ENCODE peak calls at places on chromosomes 13 and 19, in four cellular contexts. K, Z, A and E are unnamed samples.

GRCh38 chr19:50693064-50693975 is 26.3 kb downstream of the SHANK1 start:
- DNase-seq in K (no peak), A (no peak), Z (no peak), E (no peak)

GRCh38 chr13:77918391-77919261 is at the start of gene EDNRB:
- DNase-seq in K (peak), A (peak), Z (peak), E (peak)

GRCh38 chr19:8820234-8820633 is 11.9 kb downstream of the ZNF558 start:
- DNase-seq in A (no peak), Z (no peak), K (no peak), E (no peak)

GRCh38 chr13:44668707-44669106 is 92.6 kb upstream of the TSC22D1 start:
- DNase-seq in K (peak), Z (no peak), A (no peak), E (no peak)

GRCh38 chr13:71514900-71515598 is 352.0 kb downstream of the DACH1 start:
- DNase-seq in A (no peak), Z (no peak), K (no peak), E (no peak)

GRCh38 chr19:49331616-49332055 is 3.6 kb upstream of the CD37 start:
- DNase-seq in A (no peak), Z (peak), K (peak), E (no peak)

GRCh38 chr13:105083986-105084385 is 1451.5 kb downstream of the EFNB2 start:
- DNase-seq in A (no peak), K (peak), Z (no peak), E (no peak)

GRCh38 chr13:38687246-38688229 is 661 bp downstream of the FREM2 start:
- DNase-seq in A (no peak), Z (no peak), K (peak), E (no peak)

GRCh38 chr19:32649751-32650150 is 25.2 kb downstream of the ANKRD27 start:
- DNase-seq in Z (no peak), K (no peak), A (no peak), E (no peak)

GRCh38 chr19:44212865-44213346 is 574 bp downstream of the ZNF227 start:
- DNase-seq in K (peak), Z (peak), A (no peak), E (no peak)

GRCh38 chr13:84670245-84670644 is 788.0 kb upstream of the SLITRK1 start:
- DNase-seq in K (no peak), A (no peak), Z (no peak), E (no peak)

GRCh38 chr13:110853235-110853721 is 61.6 kb downstream of the ANKRD10 start:
- DNase-seq in A (peak), K (no peak), Z (no peak), E (no peak)

GRCh38 chr19:47110521-47111080 is 3.0 kb downstream of the ZC3H4 start:
- DNase-seq in K (no peak), Z (no peak), A (no peak), E (no peak)

GRCh38 chr13:21328201-21328600 is 130.9 kb downstream of the ZDHHC20 start:
- DNase-seq in K (no peak), A (no peak), Z (no peak), E (no peak)

GRCh38 chr13:21324793-21325192 is 134.3 kb downstream of the ZDHHC20 start:
- DNase-seq in A (no peak), Z (no peak), K (no peak), E (no peak)

GRCh38 chr13:21322988-21323387 is 136.1 kb downstream of the ZDHHC20 start:
- DNase-seq in Z (no peak), A (no peak), K (no peak), E (no peak)

GRCh38 chr13:21328836-21329477 is 130.1 kb downstream of the ZDHHC20 start:
- DNase-seq in K (no peak), Z (no peak), A (no peak), E (no peak)

DNA sequence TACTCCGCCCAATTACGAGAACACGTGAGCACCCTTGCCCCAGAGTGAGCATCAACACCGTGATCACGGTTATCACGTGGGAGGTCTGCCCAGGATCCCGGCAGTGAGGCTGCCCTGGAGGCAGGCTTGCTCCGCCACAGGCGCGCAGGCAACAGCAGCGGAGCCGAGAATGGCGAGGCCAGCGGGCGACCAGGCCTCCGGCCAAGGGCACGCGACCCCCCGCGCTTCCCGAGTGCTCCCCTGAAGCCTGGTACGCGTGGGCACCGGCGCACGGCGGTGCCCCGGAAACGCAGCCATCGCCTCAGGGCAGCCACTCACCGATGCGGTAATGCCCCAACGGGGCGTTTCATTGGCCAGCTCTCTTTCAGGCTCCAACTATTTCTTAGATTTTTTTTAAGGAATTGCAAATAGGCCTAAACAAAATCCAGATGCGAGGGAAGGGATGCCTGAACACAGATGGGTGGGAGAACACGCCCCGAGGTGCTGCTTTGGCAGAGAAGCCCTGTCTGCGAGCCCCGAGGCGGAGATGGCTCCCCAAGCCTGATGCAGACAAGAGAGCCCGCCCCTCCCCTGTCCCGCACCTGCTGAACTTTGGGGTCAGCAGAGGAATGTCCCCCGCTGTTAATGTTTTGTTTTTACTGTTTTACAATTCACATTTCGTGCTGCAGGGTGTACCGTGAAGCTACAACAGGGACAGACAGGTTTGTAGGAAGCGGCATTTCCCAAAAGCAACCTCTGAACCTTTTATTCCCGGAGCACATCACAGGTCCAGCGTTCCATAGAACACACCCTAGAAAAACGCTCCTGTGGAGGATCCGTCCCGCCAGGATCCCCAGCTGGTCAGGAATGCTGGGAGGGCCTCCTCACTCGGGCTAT is 132.7 kb downstream of the ZDHHC20 start:
- DNase-seq in Z (peak), K (peak), A (peak), E (peak)
- H3K4me3 ChIP-seq in Z (peak), K (peak), A (peak), E (peak)

GRCh38 chr19:55165952-55166529 is 372 bp downstream of the DNAAF3 start:
- DNase-seq in Z (peak), A (no peak), K (peak), E (peak)
- H3K4me3 ChIP-seq in Z (peak), A (no peak), K (peak), E (peak)

GRCh38 chr19:45667620-45668341 is at the start of gene GIPR:
- DNase-seq in A (no peak), Z (no peak), K (peak), E (peak)

GRCh38 chr19:45670670-45671453 is 2.8 kb downstream of the GIPR start:
- DNase-seq in K (peak), Z (peak), A (peak), E (peak)

GRCh38 chr19:45664575-45664974 is 3.4 kb upstream of the GIPR start:
- DNase-seq in A (no peak), Z (no peak), K (no peak), E (peak)

GRCh38 chr19:45663800-45664199 is 4.2 kb upstream of the GIPR start:
- DNase-seq in Z (no peak), A (no peak), K (no peak), E (no peak)

GRCh38 chr19:45668342-45668871 is 386 bp downstream of the GIPR start:
- DNase-seq in A (no peak), Z (no peak), K (no peak), E (peak)
- H3K4me3 ChIP-seq in A (no peak), Z (peak), K (peak), E (peak)

GRCh38 chr19:7516281-7516862 is 469 bp downstream of the ZNF358 start:
- DNase-seq in A (no peak), Z (no peak), K (peak), E (no peak)

GRCh38 chr19:7516878-7517277 is 975 bp downstream of the ZNF358 start:
- DNase-seq in Z (no peak), A (no peak), K (peak), E (no peak)

GRCh38 chr19:7513809-7514642 is 1.9 kb upstream of the ZNF358 start:
- DNase-seq in A (no peak), Z (no peak), K (no peak), E (no peak)

GRCh38 chr19:7515471-7516226 is at the start of gene ZNF358:
- DNase-seq in A (peak), Z (peak), K (peak), E (peak)

DNA sequence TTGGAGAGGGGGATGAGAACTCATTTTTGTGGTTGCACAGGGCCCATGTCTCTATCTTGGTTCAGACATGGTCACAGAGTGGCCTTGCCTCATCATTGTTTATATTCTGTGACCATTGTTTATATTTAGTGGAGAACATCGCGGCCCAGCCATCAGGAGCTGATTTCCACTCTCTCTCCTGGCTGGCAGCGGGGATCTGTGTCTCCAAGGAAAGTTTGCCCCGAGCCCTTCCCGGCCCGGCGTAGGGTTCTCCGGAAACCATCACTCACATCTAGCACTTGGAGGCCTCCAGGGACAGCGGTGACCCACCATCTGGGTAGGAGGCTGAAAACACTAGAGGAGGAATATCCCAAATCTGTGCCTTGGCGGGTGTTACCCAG is 822 bp upstream of the ZNF358 start:
- DNase-seq in K (peak), Z (no peak), A (no peak), E (peak)
- H3K4me3 ChIP-seq in K (peak), Z (no peak), A (peak), E (peak)

DNA sequence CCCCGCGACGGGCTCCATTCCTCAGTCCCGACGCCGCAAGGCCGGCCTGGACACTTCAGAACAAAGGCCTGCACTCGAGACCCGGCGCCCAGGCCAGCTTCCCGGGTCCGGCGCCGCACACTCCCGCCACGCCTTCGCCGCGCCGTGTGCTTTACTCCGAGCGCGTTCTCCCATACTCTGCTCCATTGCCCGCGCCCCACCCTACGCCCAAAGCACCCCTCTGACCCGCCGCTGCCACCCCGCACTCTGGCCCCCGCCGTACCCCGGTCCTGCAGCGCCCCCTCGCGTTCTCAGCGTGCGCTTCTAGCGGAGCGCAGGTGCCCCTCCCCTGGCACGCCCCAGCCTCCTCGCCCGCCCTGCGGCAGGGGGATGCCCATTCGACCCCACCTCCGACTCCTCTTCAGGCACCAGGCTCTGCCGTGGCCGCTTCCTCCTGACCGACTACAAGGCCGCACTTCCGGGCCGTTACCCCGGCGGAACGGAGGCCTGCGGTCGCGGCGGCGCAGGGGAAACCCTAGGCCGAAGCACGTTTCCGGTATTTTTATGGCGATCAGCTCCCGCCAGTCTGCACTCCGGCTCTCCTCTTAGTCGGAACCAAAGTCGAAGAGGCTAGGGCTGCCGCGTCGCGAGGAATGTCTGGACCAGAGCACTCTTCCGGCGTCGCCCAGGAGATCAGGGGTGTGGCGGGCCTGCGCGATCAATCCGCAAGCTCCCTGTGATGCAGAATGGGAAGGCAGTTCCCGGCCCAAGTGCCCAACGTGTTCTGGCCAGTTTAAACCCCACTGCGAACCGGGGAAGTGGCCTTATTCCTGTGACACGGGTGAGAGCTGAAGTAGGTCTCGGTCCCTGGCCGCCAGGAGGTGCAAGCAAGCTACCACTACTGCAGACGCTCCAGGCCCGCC is at the start of gene ZBTB45:
- DNase-seq in K (peak), A (peak), Z (peak), E (peak)
- H3K4me3 ChIP-seq in K (peak), A (peak), Z (peak), E (peak)

DNA sequence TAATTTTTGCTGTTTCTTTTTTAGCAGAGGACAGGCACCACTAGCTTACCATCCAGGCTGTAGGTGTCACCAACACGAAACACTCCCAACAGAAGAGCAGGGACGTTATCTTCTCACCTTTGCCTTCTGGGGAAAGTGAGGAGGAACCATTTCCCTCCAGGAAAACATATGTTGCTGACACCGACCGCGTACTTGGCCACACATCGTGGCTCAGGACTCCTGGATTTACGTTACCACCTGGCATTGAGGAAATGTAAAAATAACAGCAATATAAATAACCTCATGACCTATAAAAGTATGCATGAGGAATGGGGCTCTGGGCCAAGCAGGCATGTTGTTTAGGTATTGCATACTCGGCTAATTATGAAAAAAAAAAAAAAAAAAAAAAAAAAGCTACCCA is 525.1 kb downstream of the MYO16 start:
- DNase-seq in A (no peak), Z (peak), K (no peak), E (no peak)
- H3K4me3 ChIP-seq in A (no peak), Z (no peak), K (no peak), E (no peak)

DNA sequence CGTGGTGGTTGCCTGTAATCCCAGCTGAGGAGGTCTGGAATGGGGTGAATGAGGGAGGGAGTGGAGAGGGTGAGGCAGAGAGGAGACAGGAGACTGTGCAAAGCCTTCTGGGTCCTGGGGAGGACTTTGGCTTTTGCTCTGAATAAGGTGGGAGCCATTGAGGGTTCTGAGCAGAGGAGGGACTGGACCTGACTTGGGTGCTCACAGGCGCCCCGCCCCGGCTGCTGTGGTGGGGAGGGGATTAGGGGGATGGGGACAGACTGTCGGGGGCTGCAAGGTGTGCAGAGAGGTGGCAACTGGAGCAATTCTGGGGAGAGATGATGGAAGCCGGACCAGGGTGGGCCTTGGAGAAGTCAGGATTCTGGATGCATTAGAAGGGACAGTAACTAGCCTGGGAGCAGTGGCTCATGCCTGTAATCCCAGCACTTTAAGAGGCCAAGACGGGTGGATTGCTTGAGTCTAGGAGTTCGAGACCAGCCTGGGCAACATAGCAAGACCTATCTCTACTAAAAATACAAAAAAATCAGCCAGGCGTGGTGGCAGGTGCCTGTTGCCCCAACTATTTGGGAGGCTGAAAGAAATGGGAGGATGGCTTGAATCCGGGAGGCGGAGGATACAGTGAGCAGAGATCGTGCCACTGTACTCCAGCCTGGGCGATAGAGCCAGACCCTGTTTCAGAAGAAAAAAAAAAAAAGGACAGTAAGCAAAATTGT is 16.1 kb upstream of the NANOS3 start:
- DNase-seq in K (no peak), Z (no peak), A (no peak), E (no peak)
- H3K4me3 ChIP-seq in K (no peak), Z (no peak), A (no peak), E (no peak)

GRCh38 chr13:106858910-106859309 is 291.0 kb upstream of the ARGLU1 start:
- DNase-seq in Z (no peak), K (no peak), A (no peak), E (no peak)
- H3K4me3 ChIP-seq in Z (no peak), K (no peak), A (no peak), E (no peak)

GRCh38 chr19:3565177-3565576 is 7.6 kb upstream of the HMG20B start:
- DNase-seq in K (no peak), A (no peak), Z (no peak), E (no peak)
- H3K4me3 ChIP-seq in K (no peak), A (no peak), Z (no peak), E (no peak)